ENCODE peak calls at places on chromosomes 11 and 22, in six cellular contexts. B is effector CD8-positive, alpha-beta T cell; D is NCI-H1092; R is nucleus accumbens; N is cortex of kidney; J is stimulated activated CD4-positive, alpha-beta T cell treated with anti-CD3 and anti-CD28 coated beads, Interleukin-15, amount 100 ng/mL, for 24 hours. W is an unnamed sample.

GRCh38 chr11:93432247-93432646 is 101.7 kb downstream of the DEUP1 start:
- DNase-seq in B (no peak), D (no peak), R (no peak), N (no peak), J (no peak), W (no peak)

GRCh38 chr11:70281114-70281729 is 10.7 kb downstream of the PPFIA1 start:
- DNase-seq in B (no peak), D (no peak), R (no peak), N (no peak), J (no peak), W (no peak)

GRCh38 chr11:2584812-2585565 is 114.8 kb downstream of the KCNQ1OT1 start:
- DNase-seq in B (no peak), D (no peak), R (no peak), N (no peak), J (no peak), W (no peak)

GRCh38 chr11:61698173-61698965 is 18.2 kb downstream of the DAGLA start:
- DNase-seq in B (no peak), D (no peak), R (no peak), N (no peak), J (no peak), W (no peak)

GRCh38 chr11:64476866-64477265 is 114.2 kb upstream of the SLC22A12 start:
- DNase-seq in B (no peak), D (no peak), R (no peak), N (no peak), J (no peak), W (no peak)

GRCh38 chr11:120186408-120186798 is 24.4 kb upstream of the OAF start:
- DNase-seq in B (no peak), D (no peak), R (no peak), N (no peak), J (no peak), W (no peak)

GRCh38 chr11:65416341-65417185 is 6.0 kb upstream of the NEAT1 start:
- DNase-seq in B (peak; percentile 89), D (peak; percentile 81), R (peak; percentile 84), N (no peak), J (peak; percentile 95), W (peak; percentile 97)

GRCh38 chr22:42608481-42609361 is 6.0 kb downstream of the POLDIP3 start:
- DNase-seq in B (no peak), D (no peak), R (peak; percentile 51), N (no peak), J (peak; percentile 15), W (no peak)

GRCh38 chr22:40153186-40153585 is 24.5 kb upstream of the TNRC6B start:
- DNase-seq in B (no peak), D (no peak), R (no peak), N (no peak), J (no peak), W (no peak)

GRCh38 chr22:28346308-28346707 is 333.3 kb downstream of the TTC28 start:
- DNase-seq in B (no peak), D (no peak), R (no peak), N (no peak), J (no peak), W (no peak)

GRCh38 chr11:128552783-128553661 is 34.3 kb downstream of the ETS1 start:
- DNase-seq in B (no peak), D (no peak), R (peak; percentile 70), N (no peak), J (peak; percentile 46), W (peak; percentile 57)

GRCh38 chr22:44723801-44724200 is 21.8 kb downstream of the PRR5 start:
- DNase-seq in B (no peak), D (no peak), R (no peak), N (no peak), J (no peak), W (no peak)

GRCh38 chr11:78147807-78148206 is 8.4 kb upstream of the ALG8 start:
- DNase-seq in B (no peak), D (no peak), R (no peak), N (no peak), J (no peak), W (no peak)

GRCh38 chr22:37765953-37766566 is 41.7 kb upstream of the GCAT start:
- DNase-seq in B (no peak), D (no peak), R (no peak), N (no peak), J (no peak), W (no peak)

GRCh38 chr22:46085831-46086576 is 64.3 kb upstream of the PPARA start:
- DNase-seq in B (no peak), D (no peak), R (no peak), N (no peak), J (no peak), W (no peak)

GRCh38 chr22:36467946-36468345 is 13.5 kb downstream of the TXN2 start:
- DNase-seq in B (no peak), D (no peak), R (no peak), N (no peak), J (peak; percentile 44), W (peak; percentile 29)

GRCh38 chr11:36149538-36150242 is 139.5 kb downstream of the COMMD9 start:
- DNase-seq in B (no peak), D (no peak), R (no peak), N (no peak), J (peak; percentile 60), W (peak; percentile 72)

GRCh38 chr22:45096256-45096907 is 67.3 kb upstream of the NUP50 start:
- DNase-seq in B (peak; percentile 6), D (no peak), R (peak; percentile 4), N (no peak), J (peak; percentile 65), W (peak; percentile 63)